ENCODE peak calls at places on chromosome 17, in seven cellular contexts. C is CD4-positive, alpha-beta memory T cell; Y is ELF-1; Q is stimulated activated CD8-positive, alpha-beta memory T cell treated with anti-CD3 and anti-CD28 coated beads, Interleukin-2, amount 100 ng/mL, for 48 hours; D is heart right ventricle; I is activated CD8-positive, alpha-beta memory T cell treated with anti-CD3 and anti-CD28 coated beads for 1 hour; O is LoVo. F is an unnamed sample.

GRCh38 chr17:45759761-45760160 is 24.4 kb upstream of the CRHR1 start:
- DNase-seq in O (no peak), D (no peak), C (no peak), Q (no peak), Y (no peak), I (no peak), F (no peak)

GRCh38 chr17:5899496-5900195 is 170.5 kb upstream of the WSCD1 start:
- DNase-seq in O (no peak), I (no peak), Y (no peak), D (no peak), C (no peak), Q (no peak), F (no peak)

GRCh38 chr17:6679241-6679640 is 27.7 kb downstream of the C17orf100 start:
- DNase-seq in Y (no peak), I (no peak), Q (no peak), D (no peak), C (no peak), O (no peak), F (no peak)

GRCh38 chr17:82031303-82031884 is at the start of gene RAC3:
- DNase-seq in D (no peak), Y (no peak), I (no peak), Q (no peak), O (no peak), C (no peak), F (peak)

GRCh38 chr17:36727577-36727976 is 126.2 kb downstream of the MRM1 start:
- DNase-seq in Q (no peak), Y (peak), D (no peak), O (no peak), I (no peak), C (no peak), F (no peak)

GRCh38 chr17:17919169-17920107 is 52.8 kb downstream of the TOM1L2 start:
- DNase-seq in D (peak), O (peak), Q (peak), I (peak), C (peak), Y (peak), F (peak)

GRCh38 chr17:781920-782731 is at the start of the genes GLOD4 and MRM3:
- DNase-seq in D (peak), Y (peak), C (peak), O (peak), I (peak), Q (peak), F (peak)

GRCh38 chr17:78935419-78936323 is 10.5 kb upstream of the TIMP2 start:
- DNase-seq in D (no peak), I (no peak), O (no peak), Y (peak), C (no peak), Q (no peak), F (no peak)

GRCh38 chr17:76219670-76220383 is 20.5 kb downstream of the RNF157 start:
- DNase-seq in Q (no peak), C (no peak), Y (no peak), D (no peak), I (no peak), O (no peak), F (no peak)

GRCh38 chr17:19290047-19290705 is 53.0 kb downstream of the EPN2 start:
- DNase-seq in Y (peak), O (no peak), I (no peak), D (no peak), Q (no peak), C (no peak), F (no peak)

GRCh38 chr17:76481091-76481655 is 13.8 kb downstream of the AANAT start:
- DNase-seq in C (peak), Y (no peak), Q (no peak), I (no peak), O (no peak), D (no peak), F (no peak)

GRCh38 chr17:65698381-65699061 is 137.1 kb upstream of the AXIN2 start:
- DNase-seq in Y (peak), O (no peak), Q (no peak), D (no peak), C (no peak), I (no peak), F (no peak)

GRCh38 chr17:46889992-46890564 is 32.9 kb upstream of the GOSR2 start:
- DNase-seq in I (no peak), O (no peak), C (no peak), D (no peak), Y (peak), Q (no peak), F (no peak)

GRCh38 chr17:64218066-64218465 is 45.0 kb downstream of the TEX2 start:
- DNase-seq in C (no peak), O (no peak), D (no peak), Y (no peak), I (no peak), Q (peak), F (no peak)

GRCh38 chr17:36918260-36918691 is 19.0 kb upstream of the LHX1 start:
- DNase-seq in O (no peak), Y (peak), I (no peak), D (no peak), Q (no peak), C (no peak), F (no peak)

GRCh38 chr17:35738519-35739133 is 7.2 kb downstream of the RASL10B start:
- DNase-seq in O (no peak), Y (no peak), Q (no peak), D (no peak), C (no peak), I (no peak), F (no peak)

GRCh38 chr17:43651621-43652480 is 9.9 kb downstream of the MEOX1 start:
- DNase-seq in I (no peak), Q (no peak), O (no peak), D (no peak), C (no peak), Y (no peak), F (no peak)

GRCh38 chr17:46885956-46886663 is 34.7 kb downstream of the WNT9B start:
- DNase-seq in I (no peak), O (no peak), Y (no peak), D (no peak), C (no peak), Q (no peak), F (no peak)

GRCh38 chr17:70906808-70907207 is 737.5 kb downstream of the KCNJ2 start:
- DNase-seq in C (no peak), O (no peak), I (no peak), D (no peak), Y (peak), Q (no peak), F (peak)

GRCh38 chr17:40113110-40113960 is 8.4 kb upstream of the MSL1 start:
- DNase-seq in D (peak), Q (peak), C (peak), Y (peak), O (peak), I (peak), F (peak)

GRCh38 chr17:6402258-6402657 is 32.7 kb downstream of the AIPL1 start:
- DNase-seq in Y (no peak), Q (no peak), O (no peak), C (no peak), D (no peak), I (no peak), F (no peak)

GRCh38 chr17:19958023-19958422 is 19.6 kb downstream of the AKAP10 start:
- DNase-seq in Q (no peak), C (no peak), O (peak), I (no peak), Y (peak), D (no peak), F (no peak)

GRCh38 chr17:7875804-7876203 is 12.8 kb upstream of the CHD3 start:
- DNase-seq in Q (no peak), D (no peak), O (no peak), I (no peak), Y (no peak), C (no peak), F (no peak)

GRCh38 chr17:339193-340061 is 13.2 kb downstream of the RPH3AL start:
- DNase-seq in I (no peak), Q (no peak), D (no peak), O (no peak), C (no peak), Y (no peak), F (peak)

GRCh38 chr17:76866774-76867577 is 1.2 kb upstream of the MGAT5B start:
- DNase-seq in D (no peak), Y (peak), O (no peak), I (no peak), C (no peak), Q (no peak), F (peak)

GRCh38 chr17:50534222-50534978 is 1.9 kb downstream of the EPN3 start:
- DNase-seq in C (peak), Y (peak), O (peak), I (no peak), D (no peak), Q (no peak), F (no peak)

GRCh38 chr17:17837966-17838962 is 1.5 kb upstream of the SREBF1 start:
- DNase-seq in Y (peak), C (no peak), D (peak), I (no peak), Q (no peak), O (peak), F (no peak)

GRCh38 chr17:82305727-82306300 is 11.6 kb downstream of the CD7 start:
- DNase-seq in O (no peak), D (no peak), C (no peak), Q (no peak), I (no peak), Y (no peak), F (no peak)

GRCh38 chr17:68310141-68310540 is 18.8 kb downstream of the ARSG start:
- DNase-seq in C (peak), I (peak), D (no peak), Y (no peak), Q (no peak), O (peak), F (no peak)

GRCh38 chr17:65931246-65932149 is 260.4 kb downstream of the CEP112 start:
- DNase-seq in Y (no peak), I (no peak), O (no peak), D (peak), Q (no peak), C (no peak), F (no peak)

GRCh38 chr17:14317383-14317782 is 16.5 kb downstream of the HS3ST3B1 start:
- DNase-seq in Q (no peak), I (no peak), C (no peak), D (no peak), O (no peak), Y (no peak), F (no peak)